ENCODE peak calls at places on chromosomes 3 and 15, in nine cellular contexts. T, G, F, R, B, U, J, H and M are unnamed samples.

GRCh38 chr3:123831420-123831819 is 52.7 kb downstream of the MYLK start:
- DNase-seq in T (no peak), G (no peak), F (no peak), R (no peak), B (no peak), U (no peak), J (no peak), H (no peak), M (no peak)

GRCh38 chr3:39193391-39193790 is 996 bp upstream of the XIRP1 start:
- DNase-seq in T (peak; percentile 48), G (no peak), F (no peak), R (no peak), B (no peak), U (no peak), J (peak; percentile 37), H (no peak), M (peak; percentile 20)

GRCh38 chr3:107236661-107237375 is 140.4 kb upstream of the CCDC54 start:
- DNase-seq in T (no peak), G (no peak), F (no peak), R (no peak), B (no peak), U (no peak), J (no peak), H (no peak), M (no peak)

GRCh38 chr15:60675763-60676162 is 196.8 kb upstream of the ICE2 start:
- DNase-seq in T (no peak), G (no peak), F (no peak), R (no peak), B (no peak), U (no peak), J (no peak), H (no peak), M (no peak)

GRCh38 chr3:172134352-172134751 is 95.0 kb downstream of the FNDC3B start:
- DNase-seq in T (no peak), G (no peak), F (no peak), R (no peak), B (no peak), U (no peak), J (no peak), H (no peak), M (no peak)

GRCh38 chr15:29208352-29208751 is 61.3 kb downstream of the NSMCE3 start:
- DNase-seq in T (no peak), G (no peak), F (no peak), R (peak; percentile 1), B (no peak), U (no peak), J (no peak), H (no peak), M (peak; percentile 30)

GRCh38 chr3:126555795-126556636 is 2.7 kb downstream of the C3orf22 start:
- DNase-seq in T (no peak), G (peak; percentile 28), F (no peak), R (no peak), B (no peak), U (no peak), J (no peak), H (peak; percentile 75), M (no peak)

GRCh38 chr3:132285620-132285945 is 31.6 kb upstream of the ACP3 start:
- DNase-seq in T (no peak), G (no peak), F (peak; percentile 26), R (no peak), B (no peak), U (no peak), J (no peak), H (no peak), M (peak; percentile 79)

GRCh38 chr3:119500265-119500664 is 1.9 kb downstream of the TIMMDC1 start:
- DNase-seq in T (no peak), G (no peak), F (no peak), R (no peak), B (no peak), U (no peak), J (no peak), H (no peak), M (no peak)

GRCh38 chr3:138862924-138863775 is 28.4 kb upstream of the PIK3CB start:
- DNase-seq in T (peak; percentile 44), G (no peak), F (peak; percentile 85), R (peak; percentile 62), B (peak; percentile 64), U (no peak), J (peak; percentile 76), H (no peak), M (no peak)

GRCh38 chr15:66132251-66132816 is 121.2 kb downstream of the MEGF11 start:
- DNase-seq in T (no peak), G (no peak), F (no peak), R (no peak), B (no peak), U (no peak), J (no peak), H (no peak), M (no peak)

GRCh38 chr3:8324727-8325126 is 176.9 kb upstream of the LMCD1 start:
- DNase-seq in T (peak; percentile 55), G (no peak), F (peak; percentile 45), R (peak; percentile 58), B (peak; percentile 37), U (no peak), J (peak; percentile 27), H (no peak), M (peak; percentile 78)

GRCh38 chr3:122030381-122031122 is 8.5 kb upstream of the ILDR1 start:
- DNase-seq in T (peak; percentile 29), G (no peak), F (no peak), R (peak; percentile 52), B (no peak), U (no peak), J (peak; percentile 41), H (no peak), M (no peak)

GRCh38 chr15:43748376-43748775 is 2.1 kb downstream of the PDIA3 start:
- DNase-seq in T (peak; percentile 34), G (no peak), F (no peak), R (peak; percentile 31), B (no peak), U (no peak), J (peak; percentile 24), H (no peak), M (no peak)

GRCh38 chr15:50883903-50884302 is 24.6 kb upstream of the AP4E1 start:
- DNase-seq in T (peak; percentile 39), G (no peak), F (peak; percentile 27), R (peak; percentile 65), B (peak; percentile 89), U (no peak), J (peak; percentile 46), H (no peak), M (no peak)

GRCh38 chr3:30162579-30162978 is 443.8 kb upstream of the TGFBR2 start:
- DNase-seq in T (peak; percentile 98), G (no peak), F (no peak), R (peak; percentile 81), B (no peak), U (peak; percentile 54), J (peak; percentile 91), H (no peak), M (peak; percentile 26)

GRCh38 chr3:59555593-59556315 is 505.9 kb upstream of the CFAP20DC start:
- DNase-seq in T (peak; percentile 36), G (no peak), F (no peak), R (peak; percentile 41), B (no peak), U (no peak), J (peak; percentile 52), H (no peak), M (no peak)

GRCh38 chr3:59546522-59546921 is 496.7 kb upstream of the CFAP20DC start:
- DNase-seq in T (no peak), G (no peak), F (no peak), R (no peak), B (no peak), U (no peak), J (no peak), H (no peak), M (no peak)

GRCh38 chr3:59547874-59548273 is 498.0 kb upstream of the CFAP20DC start:
- DNase-seq in T (no peak), G (no peak), F (no peak), R (no peak), B (no peak), U (no peak), J (no peak), H (no peak), M (no peak)

GRCh38 chr3:59549972-59550371 is 500.1 kb upstream of the CFAP20DC start:
- DNase-seq in T (no peak), G (no peak), F (no peak), R (no peak), B (no peak), U (no peak), J (no peak), H (no peak), M (no peak)

DNA sequence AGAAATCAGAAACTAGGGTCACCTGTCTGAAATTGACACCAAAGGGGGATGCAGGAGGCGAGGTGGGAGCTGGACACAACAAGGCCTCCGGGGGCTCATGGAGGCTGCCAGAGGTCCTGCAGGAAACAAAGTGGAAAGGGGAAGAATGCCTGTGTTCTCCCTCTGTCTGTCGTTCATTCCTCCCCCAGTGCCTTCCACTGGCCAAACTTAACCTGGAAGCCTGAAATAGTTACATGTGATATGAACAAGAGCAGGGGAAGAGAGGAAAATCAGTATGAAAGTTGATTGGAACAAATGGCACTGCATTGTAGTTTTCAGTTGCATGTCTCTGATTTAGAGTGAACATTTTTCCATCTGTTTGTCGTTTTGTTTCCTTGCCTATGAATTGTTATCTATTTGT is 502.0 kb upstream of the CFAP20DC start:
- DNase-seq in T (no peak), G (no peak), F (no peak), R (no peak), B (no peak), U (no peak), J (no peak), H (no peak), M (peak; percentile 19)
- H3K4me3 ChIP-seq in T (no peak overlapping the region), G (no peak overlapping the region), F (no peak overlapping the region), R (no peak overlapping the region), B (no peak overlapping the region), U (no peak overlapping the region), J (no peak overlapping the region), H (no peak overlapping the region), M (no peak overlapping the region)

GRCh38 chr15:67823371-67824156 is 1.7 kb upstream of the SKOR1 start:
- DNase-seq in T (no peak), G (no peak), F (no peak), R (no peak), B (no peak), U (no peak), J (no peak), H (no peak), M (no peak)
- H3K4me3 ChIP-seq in T (no peak overlapping the region), G (no peak overlapping the region), F (no peak overlapping the region), R (no peak overlapping the region), B (peak overlapping the region; percentile 13), U (no peak overlapping the region), J (no peak overlapping the region), H (no peak overlapping the region), M (no peak overlapping the region)

GRCh38 chr3:169149349-169149890 is 514.1 kb downstream of the MECOM start:
- DNase-seq in T (peak; percentile 70), G (peak; percentile 84), F (peak; percentile 94), R (peak; percentile 91), B (peak; percentile 73), U (peak; percentile 62), J (peak; percentile 80), H (peak; percentile 93), M (peak; percentile 94)
- H3K4me3 ChIP-seq in T (peak overlapping the region; percentile 49), G (no peak overlapping the region), F (peak overlapping the region; percentile 34), R (peak overlapping the region; percentile 52), B (no peak overlapping the region), U (peak overlapping the region; percentile 63), J (peak overlapping the region; percentile 43), H (no peak overlapping the region), M (peak overlapping the region; percentile 19)

DNA sequence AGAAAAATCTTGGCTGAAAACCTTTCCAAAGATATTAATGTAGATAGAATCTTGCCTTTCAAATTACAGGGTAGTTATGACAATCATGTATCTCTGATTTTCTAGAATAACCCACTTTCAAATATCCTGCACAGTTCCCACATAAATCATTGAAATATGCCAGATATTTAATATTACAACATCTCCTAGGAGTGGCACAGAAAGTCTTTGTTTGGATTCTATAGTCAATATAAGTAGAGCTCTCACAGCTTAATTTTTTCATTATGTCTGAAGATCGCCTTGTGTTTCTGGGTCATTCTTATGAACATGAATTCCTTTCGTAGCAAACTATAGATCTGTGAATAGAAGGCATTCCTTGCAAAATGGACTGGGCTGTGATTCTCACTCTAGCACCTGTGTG is 5.0 kb downstream of the RARB start:
- DNase-seq in T (no peak), G (no peak), F (no peak), R (no peak), B (no peak), U (no peak), J (no peak), H (no peak), M (no peak)
- H3K4me3 ChIP-seq in T (no peak overlapping the region), G (no peak overlapping the region), F (peak overlapping the region; percentile 65), R (no peak overlapping the region), B (no peak overlapping the region), U (no peak overlapping the region), J (no peak overlapping the region), H (no peak overlapping the region), M (peak overlapping the region; percentile 81)